ENCODE peak calls at places on chromosomes 12 and 14, in four cellular contexts. V is HCEC 1CT, R is A549, J is astrocyte of the spinal cord. Q is an unnamed sample.

GRCh38 chr14:100592461-100592871 is 5.2 kb upstream of the BEGAIN start:
- DNase-seq in V (no peak), R (no peak), J (no peak), Q (no peak)

GRCh38 chr14:60505448-60505847 is 3.5 kb upstream of the SIX6 start:
- DNase-seq in V (no peak), R (no peak), J (no peak), Q (no peak)

GRCh38 chr12:54164402-54165145 is 24.2 kb downstream of the SMUG1 start:
- DNase-seq in V (no peak), R (no peak), J (no peak), Q (no peak)

GRCh38 chr12:45990468-45991288 is at the start of gene SCAF11:
- DNase-seq in V (peak; percentile 99), R (peak; percentile 100), J (peak; percentile 100), Q (peak; percentile 100)

GRCh38 chr12:87670448-87670847 is 358.8 kb downstream of the C12orf50 start:
- DNase-seq in V (no peak), R (no peak), J (no peak), Q (no peak)

GRCh38 chr12:58044966-58045365 is 103.6 kb downstream of the ATP23 start:
- DNase-seq in V (no peak), R (no peak), J (no peak), Q (no peak)

GRCh38 chr14:64960762-64961276 is 11.3 kb downstream of the RAB15 start:
- DNase-seq in V (no peak), R (no peak), J (no peak), Q (no peak)

GRCh38 chr12:19039515-19039914 is 90.0 kb upstream of the PLEKHA5 start:
- DNase-seq in V (no peak), R (no peak), J (no peak), Q (no peak)

GRCh38 chr14:52895000-52895399 is 55.9 kb downstream of the FERMT2 start:
- DNase-seq in V (peak; percentile 50), R (no peak), J (no peak), Q (no peak)

GRCh38 chr12:68933564-68933893 is 558 bp upstream of the CPM start:
- DNase-seq in V (no peak), R (no peak), J (no peak), Q (no peak)

GRCh38 chr12:21296751-21297406 is 37.8 kb downstream of the SLCO1A2 start:
- DNase-seq in V (peak; percentile 26), R (peak; percentile 16), J (peak; percentile 35), Q (peak; percentile 59)

GRCh38 chr12:118500302-118500701 is 123.9 kb downstream of the SUDS3 start:
- DNase-seq in V (no peak), R (no peak), J (no peak), Q (no peak)